ENCODE peak calls at places on chromosomes 13 and 19, in four cellular contexts. F is HCT116, D is HepG2, Z is K562. R is an unnamed sample.

GRCh38 chr13:26471807-26472206 is 85.7 kb upstream of the WASF3 start:
- DNase-seq in F (no peak), D (no peak), Z (no peak), R (no peak)

GRCh38 chr13:32955881-32956594 is 60.2 kb upstream of the KL start:
- DNase-seq in F (no peak), D (no peak), Z (no peak), R (no peak)

GRCh38 chr13:101085551-101085950 is 330.8 kb downstream of the NALCN start:
- DNase-seq in F (no peak), D (no peak), Z (no peak), R (no peak)

GRCh38 chr19:48489608-48490216 is 20.5 kb downstream of the CYTH2 start:
- DNase-seq in F (peak; percentile 60), D (peak; percentile 47), Z (peak; percentile 80), R (no peak)

GRCh38 chr19:51607077-51607476 is 23.1 kb downstream of the SIGLEC5 start:
- DNase-seq in F (no peak), D (no peak), Z (no peak), R (no peak)

GRCh38 chr13:51437550-51438127 is 15.2 kb downstream of the INTS6 start:
- DNase-seq in F (no peak), D (no peak), Z (no peak), R (no peak)

GRCh38 chr19:34336781-34337271 is 28.2 kb upstream of the GPI start:
- DNase-seq in F (peak; percentile 8), D (no peak), Z (peak; percentile 42), R (no peak)

GRCh38 chr19:48877900-48878218 is 5.6 kb downstream of the PPP1R15A start:
- DNase-seq in F (no peak), D (no peak), Z (no peak), R (no peak)

GRCh38 chr13:102003848-102004570 is 397.8 kb downstream of the FGF14 start:
- DNase-seq in F (no peak), D (no peak), Z (no peak), R (no peak)

GRCh38 chr19:17095141-17095919 is 19.8 kb downstream of the MYO9B start:
- DNase-seq in F (no peak), D (no peak), Z (no peak), R (no peak)

GRCh38 chr19:45492627-45493470 is 4.0 kb downstream of the RTN2 start:
- DNase-seq in F (peak; percentile 72), D (peak; percentile 68), Z (peak; percentile 93), R (no peak)

GRCh38 chr19:38362076-38362945 is 12.1 kb upstream of the PSMD8 start:
- DNase-seq in F (peak; percentile 58), D (peak; percentile 23), Z (peak; percentile 92), R (peak; percentile 28)

GRCh38 chr13:41565221-41565620 is 107.9 kb downstream of the RGCC start:
- DNase-seq in F (no peak), D (peak; percentile 24), Z (no peak), R (no peak)

GRCh38 chr13:57631607-57632275 is at the start of gene PCDH17:
- DNase-seq in F (no peak), D (no peak), Z (no peak), R (no peak)

GRCh38 chr13:59458908-59459579 is 704.7 kb downstream of the DIAPH3 start:
- DNase-seq in F (no peak), D (no peak), Z (no peak), R (no peak)

GRCh38 chr19:3725640-3726310 is 17.6 kb downstream of the TJP3 start:
- DNase-seq in F (peak; percentile 73), D (no peak), Z (no peak), R (no peak)

GRCh38 chr13:98821372-98822237 is 69.1 kb upstream of the SLC15A1 start:
- DNase-seq in F (no peak), D (peak; percentile 51), Z (no peak), R (no peak)

GRCh38 chr13:38783992-38784875 is 97.4 kb downstream of the FREM2 start:
- DNase-seq in F (no peak), D (no peak), Z (no peak), R (no peak)

GRCh38 chr13:24365191-24365590 is 55.8 kb downstream of the C1QTNF9 start:
- DNase-seq in F (no peak), D (no peak), Z (no peak), R (no peak)

GRCh38 chr13:113648218-113648615 is 9.8 kb downstream of the ATP4B start:
- DNase-seq in F (no peak), D (no peak), Z (no peak), R (no peak)

GRCh38 chr19:17184381-17184841 is 30.7 kb upstream of the USE1 start:
- DNase-seq in F (no peak), D (no peak), Z (no peak), R (no peak)

GRCh38 chr13:26584713-26585112 is 27.2 kb downstream of the WASF3 start:
- DNase-seq in F (no peak), D (no peak), Z (no peak), R (peak; percentile 4)

GRCh38 chr13:90979059-90979458 is 368.4 kb upstream of the MIR17HG start:
- DNase-seq in F (no peak), D (no peak), Z (no peak), R (no peak)

GRCh38 chr13:102700088-102701031 is 5.5 kb upstream of the METTL21C start:
- DNase-seq in F (no peak), D (no peak), Z (no peak), R (no peak)

GRCh38 chr19:45641274-45642105 is 2.3 kb upstream of the EML2 start:
- DNase-seq in F (peak; percentile 97), D (peak; percentile 90), Z (peak; percentile 98), R (peak; percentile 91)

GRCh38 chr19:14369399-14370168 is 11.7 kb upstream of the ADGRE5 start:
- DNase-seq in F (no peak), D (no peak), Z (peak; percentile 67), R (no peak)

GRCh38 chr13:77810430-77810829 is 108.2 kb downstream of the EDNRB start:
- DNase-seq in F (peak; percentile 4), D (no peak), Z (no peak), R (no peak)

GRCh38 chr19:28403698-28404099 is 809.3 kb downstream of the UQCRFS1 start:
- DNase-seq in F (no peak), D (no peak), Z (no peak), R (no peak)

GRCh38 chr13:89869312-89869711 is 1478.2 kb upstream of the MIR17HG start:
- DNase-seq in F (no peak), D (no peak), Z (no peak), R (no peak)

GRCh38 chr19:49335071-49335783 is at the start of gene CD37:
- DNase-seq in F (no peak), D (no peak), Z (peak; percentile 65), R (no peak)

GRCh38 chr13:36131215-36131930 is at the start of gene DCLK1:
- DNase-seq in F (no peak), D (no peak), Z (no peak), R (no peak)

GRCh38 chr13:99959538-99960230 is 11.9 kb downstream of the ZIC5 start:
- DNase-seq in F (no peak), D (no peak), Z (no peak), R (no peak)

DNA sequence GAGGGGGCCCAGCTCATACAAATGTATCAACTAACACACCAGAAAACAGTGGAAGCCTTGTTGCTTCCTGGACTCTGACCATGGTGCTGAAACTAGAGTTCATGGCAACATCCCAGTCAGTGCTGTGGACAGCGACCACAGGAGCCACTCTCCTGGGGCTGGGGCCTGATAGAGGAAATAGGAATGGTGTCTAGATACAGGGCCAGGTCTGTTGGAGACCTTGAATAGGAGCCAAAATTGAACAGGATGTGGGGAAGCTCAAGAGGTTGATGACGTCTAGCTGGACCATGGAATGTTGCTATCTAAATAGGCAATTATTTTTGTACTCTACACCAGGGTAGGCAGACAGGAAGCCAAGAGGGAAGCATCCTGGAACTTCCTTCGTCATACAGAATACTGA is 21.8 kb downstream of the LILRB4 start:
- DNase-seq in F (no peak), D (peak; percentile 49), Z (peak; percentile 80), R (no peak)
- TF ChIP-seq REST in F (peak; percentile 88), D (peak; percentile 98), Z (peak; percentile 98), R (peak; percentile 93)

GRCh38 chr19:6693056-6693471 is 23.1 kb upstream of the TNFSF14 start:
- DNase-seq in F (no peak), D (no peak), Z (no peak), R (no peak)
- TF ChIP-seq TCF7L2 in F (no peak), D (no peak), Z (no peak), R (no peak)

GRCh38 chr19:1355974-1356865 is 27.5 kb upstream of the NDUFS7 start:
- DNase-seq in F (no peak), D (no peak), Z (no peak), R (no peak)
- TF ChIP-seq REST in F (no peak), D (no peak), Z (no peak), R (no peak)

GRCh38 chr13:45242070-45242469 is 41.2 kb upstream of the KCTD4 start:
- DNase-seq in F (peak; percentile 15), D (no peak), Z (no peak), R (no peak)
- TF ChIP-seq TCF7L2 in F (no peak), D (no peak), Z (no peak), R (no peak)

GRCh38 chr19:2578911-2579677 is 103.2 kb downstream of the GADD45B start:
- DNase-seq in F (peak; percentile 78), D (peak; percentile 90), Z (peak; percentile 70), R (peak; percentile 68)
- TF ChIP-seq REST in F (no peak), D (no peak), Z (no peak), R (no peak)

R was measured in Panc1.